ENCODE peak calls at places on chromosomes 7 and 10, in five cellular contexts. Z is IMR-90, E is breast epithelium, G is thyroid gland, O is gastrocnemius medialis. K is an unnamed sample.

GRCh38 chr7:49023345-49024330 is 99.3 kb downstream of the CDC14C start:
- DNase-seq in Z (no peak), E (no peak), G (no peak), O (no peak), K (no peak)

GRCh38 chr10:69224862-69225657 is 4.9 kb downstream of the HKDC1 start:
- DNase-seq in Z (no peak), E (peak; percentile 39), G (no peak), O (no peak), K (peak; percentile 73)

GRCh38 chr7:157384301-157384700 is 47.5 kb downstream of the DNAJB6 start:
- DNase-seq in Z (peak; percentile 28), E (no peak), G (no peak), O (no peak), K (no peak)

GRCh38 chr10:101467286-101467770 is 113.4 kb downstream of the BTRC start:
- DNase-seq in Z (peak; percentile 78), E (peak; percentile 40), G (peak; percentile 10), O (peak; percentile 18), K (peak; percentile 84)

GRCh38 chr10:62560207-62560819 is 186.1 kb downstream of the ZNF365 start:
- DNase-seq in Z (peak; percentile 79), E (peak; percentile 40), G (no peak), O (peak; percentile 25), K (no peak)

GRCh38 chr7:2040201-2040892 is 192.4 kb downstream of the MAD1L1 start:
- DNase-seq in Z (no peak), E (no peak), G (no peak), O (no peak), K (no peak)

GRCh38 chr7:69598487-69599148 is 343 bp downstream of the AUTS2 start:
- DNase-seq in Z (no peak), E (peak; percentile 22), G (no peak), O (no peak), K (no peak)

GRCh38 chr10:113093188-113094113 is 143.4 kb downstream of the TCF7L2 start:
- DNase-seq in Z (peak; percentile 77), E (no peak), G (no peak), O (no peak), K (peak; percentile 77)

GRCh38 chr10:5195727-5196374 is 786 bp upstream of the AKR1C4 start:
- DNase-seq in Z (no peak), E (no peak), G (no peak), O (no peak), K (no peak)

GRCh38 chr10:4359003-4359402 is 467.0 kb upstream of the AKR1E2 start:
- DNase-seq in Z (no peak), E (no peak), G (peak; percentile 9), O (no peak), K (no peak)

GRCh38 chr10:24457661-24458318 is 248.9 kb downstream of the KIAA1217 start:
- DNase-seq in Z (no peak), E (peak; percentile 97), G (peak; percentile 74), O (peak; percentile 65), K (no peak)

GRCh38 chr7:54831644-54832095 is 72.7 kb upstream of the SEC61G start:
- DNase-seq in Z (no peak), E (no peak), G (no peak), O (no peak), K (no peak)

GRCh38 chr10:43282881-43283280 is 16.0 kb upstream of the RASGEF1A start:
- DNase-seq in Z (no peak), E (no peak), G (no peak), O (no peak), K (no peak)

GRCh38 chr10:67884842-67885680 is 605 bp downstream of the SIRT1 start:
- DNase-seq in Z (peak; percentile 63), E (peak; percentile 65), G (peak; percentile 83), O (peak; percentile 77), K (peak; percentile 79)

GRCh38 chr7:134432296-134433152 is 26.4 kb downstream of the AKR1B1 start:
- DNase-seq in Z (peak; percentile 91), E (peak; percentile 77), G (peak; percentile 74), O (peak; percentile 81), K (peak; percentile 93)
- TF ChIP-seq POLR2A in Z (no peak), E (no peak), G (peak; percentile 22), O (no peak), K (peak; percentile 32)

DNA sequence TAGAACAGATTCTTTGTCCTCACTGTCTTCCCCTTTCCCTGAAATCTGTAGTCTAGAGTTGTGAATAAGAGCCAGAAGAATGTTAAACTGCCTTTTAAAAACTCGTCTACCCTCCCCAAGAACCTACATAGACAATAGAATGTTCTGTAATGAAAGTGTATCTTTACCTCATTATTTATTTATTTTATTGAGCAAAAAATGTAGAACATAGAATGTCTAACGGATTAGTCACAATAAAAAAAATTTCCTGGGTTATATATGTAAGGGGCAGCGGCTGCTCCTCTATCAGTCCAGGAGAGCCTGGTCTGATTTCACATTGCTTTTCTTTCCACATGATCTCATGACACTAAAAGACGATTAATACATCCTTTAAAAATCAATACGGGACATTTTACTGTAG is 135.7 kb downstream of the SDK1 start:
- DNase-seq in Z (peak; percentile 84), E (no peak), G (no peak), O (no peak), K (peak; percentile 74)
- H3K27me3 ChIP-seq in Z (no peaks in the 10 kb centered on the region), E (no peaks in the 10 kb centered on the region), G (no peaks in the 10 kb centered on the region), O (no peaks in the 10 kb centered on the region), K (no peaks in the 10 kb centered on the region)

DNA sequence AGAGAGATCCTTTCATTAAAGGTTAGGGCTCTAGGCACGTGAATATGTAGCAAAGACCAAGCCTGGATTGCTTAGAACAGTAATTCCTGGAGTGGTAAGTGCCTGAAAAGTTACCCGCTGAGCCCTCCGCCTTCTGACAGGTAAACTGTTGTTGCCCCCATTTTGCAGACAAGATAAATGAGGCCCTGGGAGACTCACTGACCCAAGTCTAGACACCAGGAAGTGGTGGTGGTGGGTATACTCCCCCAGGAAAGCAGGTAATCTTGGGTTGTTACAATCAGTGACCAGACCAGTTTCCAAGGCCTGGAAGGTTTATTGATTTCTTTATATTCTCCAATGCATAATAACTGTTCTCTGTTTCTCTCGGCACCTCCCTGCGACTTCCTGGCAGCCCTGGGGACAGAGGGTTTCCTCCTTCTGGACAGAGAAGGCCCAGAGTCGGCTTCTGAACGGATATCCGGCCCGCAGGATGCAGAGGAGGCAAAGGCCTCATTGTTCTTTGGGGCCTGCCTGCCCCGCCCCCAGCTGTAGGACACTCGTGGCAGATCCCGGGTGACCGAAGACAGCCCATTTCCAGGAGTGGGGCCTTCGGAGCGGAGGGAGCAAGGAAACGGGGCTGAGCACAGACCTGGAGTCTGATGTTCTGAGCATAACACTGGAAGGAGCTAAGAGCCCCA is 1.3 kb upstream of the GRK5 start:
- DNase-seq in Z (no peak), E (peak; percentile 57), G (peak; percentile 28), O (peak; percentile 51), K (no peak)
- TF ChIP-seq POLR2A in Z (peak; percentile 18), E (no peak), G (no peak), O (no peak), K (no peak)

GRCh38 chr7:116969371-116969902 is 16.1 kb downstream of the ST7 start:
- DNase-seq in Z (no peak), E (no peak), G (no peak), O (no peak), K (no peak)

GRCh38 chr7:116967983-116968382 is 14.7 kb downstream of the ST7 start:
- DNase-seq in Z (no peak), E (no peak), G (no peak), O (no peak), K (no peak)

GRCh38 chr7:116968626-116969025 is 15.3 kb downstream of the ST7 start:
- DNase-seq in Z (no peak), E (no peak), G (no peak), O (no peak), K (no peak)

GRCh38 chr7:116970148-116970910 is 17.0 kb downstream of the ST7 start:
- DNase-seq in Z (no peak), E (no peak), G (no peak), O (no peak), K (no peak)

DNA sequence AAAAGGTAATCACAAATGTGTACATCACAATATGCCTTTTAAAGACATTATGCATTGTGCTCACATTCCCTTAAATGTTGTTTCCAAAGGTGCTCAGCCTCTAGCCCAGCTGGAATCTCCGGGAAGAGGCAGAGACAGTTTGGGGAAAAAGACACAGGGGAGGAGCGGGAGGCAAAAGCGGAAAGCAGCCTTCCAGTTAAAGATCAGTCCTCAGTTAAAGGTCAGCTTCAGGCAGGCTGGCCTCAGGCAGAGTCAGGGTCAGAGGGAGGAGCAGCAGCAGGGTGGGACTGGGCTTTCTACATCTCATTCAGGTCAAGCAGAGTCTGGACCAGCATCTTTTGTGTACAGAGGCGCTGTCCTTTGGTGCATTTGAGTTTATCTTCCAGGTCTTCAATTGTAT is 18.6 kb downstream of the ST7 start:
- DNase-seq in Z (no peak), E (no peak), G (no peak), O (no peak), K (no peak)
- H3K27me3 ChIP-seq in Z (no peaks in the 10 kb centered on the region), E (no peaks in the 10 kb centered on the region), G (no peaks in the 10 kb centered on the region), O (no peaks in the 10 kb centered on the region), K (no peaks in the 10 kb centered on the region)

DNA sequence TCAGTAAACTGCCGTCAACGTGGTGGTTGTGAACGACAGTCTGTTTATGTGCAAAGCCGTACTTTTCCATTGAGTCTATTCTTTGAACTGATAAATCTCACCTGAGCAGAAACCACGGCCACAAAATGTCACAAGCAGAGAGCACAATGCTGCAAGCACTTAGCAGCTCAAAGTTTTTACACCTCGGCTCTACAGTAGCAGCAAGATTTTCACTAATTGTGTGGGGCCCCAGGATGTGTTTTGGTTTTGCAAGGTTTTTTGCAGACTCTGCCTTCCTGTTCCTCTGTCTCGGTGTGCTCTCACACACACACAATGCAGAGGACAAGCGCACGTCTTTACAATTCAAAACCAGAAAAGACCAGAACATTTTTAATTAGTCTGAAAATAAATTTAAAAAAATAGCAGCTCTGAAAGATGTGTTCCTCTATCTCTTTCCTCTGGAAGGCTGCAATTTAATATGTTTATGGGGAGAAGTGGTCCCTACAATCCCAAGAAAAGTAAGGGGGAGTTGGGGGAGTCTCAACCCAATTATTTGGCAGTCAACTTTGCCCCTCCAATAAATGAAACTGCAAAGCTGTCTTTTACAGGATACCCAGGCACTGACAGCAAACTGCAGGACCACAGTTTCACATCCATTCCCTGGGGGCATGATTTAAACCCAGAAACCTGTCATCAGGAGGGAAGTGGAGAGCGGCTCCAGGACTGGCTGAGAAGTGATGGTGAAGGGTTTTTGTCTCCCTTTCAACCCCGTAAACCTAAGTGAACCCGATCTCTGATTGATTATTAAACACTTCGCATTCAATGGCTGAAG is 73.8 kb upstream of the SFMBT2 start:
- DNase-seq in Z (no peak), E (peak; percentile 20), G (no peak), O (no peak), K (no peak)
- TF ChIP-seq POLR2A in Z (no peak), E (no peak), G (no peak), O (no peak), K (no peak)

GRCh38 chr10:133235891-133236321 is 1.7 kb upstream of the VENTX start:
- DNase-seq in Z (no peak), E (no peak), G (no peak), O (no peak), K (no peak)

GRCh38 chr10:133236411-133237240 is 1.0 kb upstream of the VENTX start:
- DNase-seq in Z (no peak), E (no peak), G (no peak), O (no peak), K (no peak)

GRCh38 chr10:133235265-133235664 is 2.4 kb upstream of the VENTX start:
- DNase-seq in Z (no peak), E (no peak), G (no peak), O (no peak), K (no peak)

GRCh38 chr10:133238066-133238804 is 580 bp downstream of the VENTX start:
- DNase-seq in Z (no peak), E (no peak), G (no peak), O (no peak), K (no peak)

GRCh38 chr10:133237241-133238065 is at the start of gene VENTX:
- DNase-seq in Z (no peak), E (no peak), G (no peak), O (no peak), K (no peak)
- H3K27me3 ChIP-seq in Z (peaks cover 79% of the 10 kb centered on the region), E (peaks cover 95% of the 10 kb centered on the region), G (peaks cover 27% of the 10 kb centered on the region), O (peaks cover 70% of the 10 kb centered on the region), K (peaks cover 44% of the 10 kb centered on the region)

GRCh38 chr7:727104-727805 is at the start of gene PRKAR1B:
- DNase-seq in Z (no peak), E (no peak), G (no peak), O (no peak), K (no peak)
- TF ChIP-seq POLR2A in Z (no peak), E (no peak), G (no peak), O (no peak), K (no peak)

K was measured in endothelial cell of umbilical vein.